ENCODE peak calls at places on chromosome 16, in eight cellular contexts. D is stimulated activated CD4-positive, alpha-beta T cell treated with anti-CD3 and anti-CD28 coated beads, Interleukin-15, amount 100 ng/mL, for 24 hours; O is AG09309; K is fibroblast of the aortic adventitia; C is mesendoderm; T is substantia nigra; L is foreskin keratinocyte; M is activated CD8-positive, alpha-beta memory T cell treated with anti-CD3 and anti-CD28 coated beads for 1 hour. P is an unnamed sample.

GRCh38 chr16:57510016-57510871 is 24.0 kb upstream of the DOK4 start:
- DNase-seq in T (no peak), O (no peak), K (no peak), D (no peak), L (no peak), C (peak; percentile 92), M (no peak), P (no peak)

GRCh38 chr16:714079-714478 is 839 bp upstream of the METRN start:
- DNase-seq in M (no peak), D (no peak), L (no peak), K (no peak), C (no peak), T (no peak), O (no peak), P (no peak)

GRCh38 chr16:79994413-79994812 is 393.9 kb upstream of the MAF start:
- DNase-seq in T (peak; percentile 87), K (no peak), M (no peak), O (no peak), D (no peak), L (no peak), C (no peak), P (no peak)

GRCh38 chr16:70429888-70430666 is 8.8 kb downstream of the ST3GAL2 start:
- DNase-seq in D (no peak), T (no peak), L (no peak), K (no peak), C (no peak), O (no peak), M (no peak), P (no peak)

GRCh38 chr16:82655315-82655714 is 28.5 kb downstream of the CDH13 start:
- DNase-seq in C (peak; percentile 50), D (peak; percentile 77), T (no peak), M (no peak), K (peak; percentile 83), L (no peak), O (peak; percentile 57), P (peak; percentile 94)

GRCh38 chr16:15427648-15428239 is 6.6 kb upstream of the BMERB1 start:
- DNase-seq in O (peak; percentile 62), K (peak; percentile 90), L (no peak), D (peak; percentile 74), C (peak; percentile 37), M (no peak), T (peak; percentile 65), P (peak; percentile 84)

GRCh38 chr16:90048347-90048722 is 28.8 kb downstream of the PRDM7 start:
- DNase-seq in C (no peak), D (no peak), K (peak; percentile 14), L (no peak), M (no peak), T (no peak), O (no peak), P (no peak)

GRCh38 chr16:13307861-13308260 is 406.5 kb downstream of the SHISA9 start:
- DNase-seq in O (no peak), D (no peak), M (no peak), K (no peak), C (no peak), T (no peak), L (peak; percentile 43), P (no peak)

GRCh38 chr16:56041556-56042140 is 149.6 kb upstream of the GNAO1 start:
- DNase-seq in L (peak; percentile 2), T (peak; percentile 26), O (no peak), C (peak; percentile 78), K (no peak), D (peak; percentile 30), M (no peak), P (no peak)

GRCh38 chr16:84648595-84649510 is 542 bp downstream of the KLHL36 start:
- DNase-seq in K (no peak), T (peak; percentile 22), L (no peak), D (peak; percentile 60), M (no peak), C (no peak), O (no peak), P (no peak)

GRCh38 chr16:65176603-65177002 is 54.7 kb upstream of the CDH11 start:
- DNase-seq in O (peak; percentile 48), M (no peak), C (no peak), L (no peak), D (no peak), K (peak; percentile 76), T (no peak), P (peak; percentile 93)

GRCh38 chr16:81560979-81561657 is 116.5 kb downstream of the CMIP start:
- DNase-seq in C (no peak), T (no peak), M (no peak), L (no peak), D (no peak), K (peak; percentile 25), O (no peak), P (peak; percentile 44)

GRCh38 chr16:72560617-72561016 is 388.7 kb upstream of the PMFBP1 start:
- DNase-seq in O (no peak), D (no peak), M (no peak), K (peak; percentile 56), L (no peak), C (no peak), T (no peak), P (no peak)

GRCh38 chr16:49003022-49003421 is 278.6 kb downstream of the CBLN1 start:
- DNase-seq in D (no peak), M (no peak), O (no peak), T (no peak), C (no peak), L (no peak), K (no peak), P (no peak)

GRCh38 chr16:69513180-69513966 is 52.4 kb upstream of the NFAT5 start:
- DNase-seq in T (no peak), M (no peak), D (no peak), C (peak; percentile 47), K (peak; percentile 58), O (peak; percentile 78), L (peak; percentile 96), P (peak; percentile 65)

GRCh38 chr16:1998852-1999801 is 9.4 kb downstream of the SYNGR3 start:
- DNase-seq in K (no peak), C (no peak), M (no peak), T (no peak), D (no peak), L (no peak), O (no peak), P (no peak)

GRCh38 chr16:27254262-27254811 is 14.2 kb downstream of the NSMCE1 start:
- DNase-seq in D (no peak), L (no peak), O (no peak), K (no peak), M (no peak), T (no peak), C (no peak), P (no peak)

GRCh38 chr16:30458561-30459394 is 13.1 kb upstream of the SEPHS2 start:
- DNase-seq in T (no peak), O (no peak), C (no peak), D (peak; percentile 93), M (peak; percentile 52), L (no peak), K (no peak), P (no peak)

GRCh38 chr16:88503374-88503770 is 50.3 kb downstream of the ZFPM1 start:
- DNase-seq in C (no peak), O (no peak), L (no peak), D (no peak), T (no peak), K (peak; percentile 5), M (no peak), P (peak; percentile 25)

GRCh38 chr16:10314811-10315210 is 71.0 kb upstream of the ATF7IP2 start:
- DNase-seq in D (no peak), T (no peak), C (peak; percentile 39), M (no peak), O (no peak), K (peak; percentile 8), L (peak; percentile 23), P (no peak)

GRCh38 chr16:83830769-83831450 is 23.1 kb downstream of the HSBP1 start:
- DNase-seq in O (no peak), L (no peak), C (no peak), K (no peak), M (no peak), D (no peak), T (no peak), P (no peak)

GRCh38 chr16:69309316-69309715 is 1.8 kb upstream of the VPS4A start:
- DNase-seq in M (no peak), C (no peak), L (no peak), D (no peak), T (peak; percentile 82), O (no peak), K (no peak), P (no peak)

GRCh38 chr16:2150418-2151187 is 2.2 kb downstream of the RAB26 start:
- DNase-seq in C (peak; percentile 94), M (no peak), D (peak; percentile 72), O (no peak), K (peak; percentile 57), L (peak; percentile 49), T (no peak), P (peak; percentile 28)

GRCh38 chr16:49439050-49439449 is 65.4 kb downstream of the C16orf78 start:
- DNase-seq in C (no peak), K (no peak), T (no peak), L (no peak), D (no peak), M (no peak), O (no peak), P (no peak)

GRCh38 chr16:11755022-11755760 is 12.5 kb upstream of the TXNDC11 start:
- DNase-seq in O (no peak), D (no peak), K (no peak), C (no peak), L (no peak), M (no peak), T (no peak), P (no peak)

GRCh38 chr16:546909-547770 is 13.1 kb upstream of the PRR35 start:
- DNase-seq in C (peak; percentile 58), D (peak; percentile 68), K (peak; percentile 57), O (no peak), T (peak; percentile 32), L (no peak), M (no peak), P (peak; percentile 16)

GRCh38 chr16:67674851-67675578 is 8.4 kb downstream of the C16orf86 start:
- DNase-seq in T (no peak), L (no peak), M (no peak), C (no peak), O (no peak), D (no peak), K (no peak), P (no peak)

GRCh38 chr16:71623597-71623996 is 2.4 kb upstream of the MARVELD3 start:
- DNase-seq in K (no peak), L (no peak), D (no peak), C (no peak), O (no peak), M (no peak), T (no peak), P (no peak)

GRCh38 chr16:49012961-49013726 is 268.5 kb downstream of the CBLN1 start:
- DNase-seq in T (peak; percentile 4), K (peak; percentile 29), L (no peak), M (no peak), D (no peak), O (no peak), C (no peak), P (no peak)

GRCh38 chr16:75965504-75966374 is 239.4 kb upstream of the CPHXL start:
- DNase-seq in L (peak; percentile 52), M (no peak), C (peak; percentile 13), D (no peak), O (no peak), K (no peak), T (no peak), P (no peak)

P was measured in IMR-90.